ENCODE peak calls at places on chromosomes 6 and 20, in four cellular contexts. One of them, this sample, is unnamed.

GRCh38 chr6:52724406-52725121 is 38.7 kb downstream of the GSTA2 start:
- DNase-seq in hepatic stellate cell: peak; percentile 59
- DNase-seq in GM13977: peak; percentile 69
- DNase-seq in HuH-7.5: peak; percentile 28
- DNase-seq in this sample: peak; percentile 78

GRCh38 chr20:21100590-21101452 is 5.3 kb downstream of the LINC00237 start:
- DNase-seq in hepatic stellate cell: no peak
- DNase-seq in GM13977: peak; percentile 39
- DNase-seq in HuH-7.5: no peak
- DNase-seq in this sample: peak; percentile 33

GRCh38 chr20:2005359-2005758 is 11.5 kb upstream of the PDYN start:
- DNase-seq in hepatic stellate cell: no peak
- DNase-seq in GM13977: no peak
- DNase-seq in HuH-7.5: no peak
- DNase-seq in this sample: no peak

GRCh38 chr6:160634706-160635105 is 29.4 kb downstream of the LPA start:
- DNase-seq in hepatic stellate cell: no peak
- DNase-seq in GM13977: peak; percentile 31
- DNase-seq in HuH-7.5: no peak
- DNase-seq in this sample: peak; percentile 9

GRCh38 chr6:143337201-143337949 is 113.1 kb downstream of the ADAT2 start:
- DNase-seq in hepatic stellate cell: no peak
- DNase-seq in GM13977: no peak
- DNase-seq in HuH-7.5: peak; percentile 32
- DNase-seq in this sample: peak; percentile 12

GRCh38 chr6:146269482-146269881 is 240.6 kb downstream of the GRM1 start:
- DNase-seq in hepatic stellate cell: no peak
- DNase-seq in GM13977: no peak
- DNase-seq in HuH-7.5: no peak
- DNase-seq in this sample: no peak

GRCh38 chr6:8831366-8832152 is 396.2 kb upstream of the SLC35B3 start:
- DNase-seq in hepatic stellate cell: no peak
- DNase-seq in GM13977: no peak
- DNase-seq in HuH-7.5: no peak
- DNase-seq in this sample: no peak

GRCh38 chr20:61205769-61206168 is 46.3 kb upstream of the CDH4 start:
- DNase-seq in hepatic stellate cell: no peak
- DNase-seq in GM13977: no peak
- DNase-seq in HuH-7.5: no peak
- DNase-seq in this sample: no peak

GRCh38 chr6:39915866-39916265 is 18.4 kb downstream of the MOCS1 start:
- DNase-seq in hepatic stellate cell: no peak
- DNase-seq in GM13977: no peak
- DNase-seq in HuH-7.5: no peak
- DNase-seq in this sample: no peak

GRCh38 chr6:105900120-105900937 is 185.8 kb upstream of the PRDM1 start:
- DNase-seq in hepatic stellate cell: peak; percentile 14
- DNase-seq in GM13977: no peak
- DNase-seq in HuH-7.5: no peak
- DNase-seq in this sample: no peak

GRCh38 chr6:29589423-29590048 is 4.6 kb downstream of the OR2H2 start:
- DNase-seq in hepatic stellate cell: peak; percentile 36
- DNase-seq in GM13977: peak; percentile 64
- DNase-seq in HuH-7.5: peak; percentile 18
- DNase-seq in this sample: peak; percentile 58

GRCh38 chr20:41408986-41409385 is 42.4 kb upstream of the EMILIN3 start:
- DNase-seq in hepatic stellate cell: no peak
- DNase-seq in GM13977: no peak
- DNase-seq in HuH-7.5: no peak
- DNase-seq in this sample: no peak

GRCh38 chr20:58692579-58693225 is at the start of gene NPEPL1:
- DNase-seq in hepatic stellate cell: peak; percentile 89
- DNase-seq in GM13977: peak; percentile 97
- DNase-seq in HuH-7.5: peak; percentile 98
- DNase-seq in this sample: peak; percentile 95

GRCh38 chr6:15332441-15332840 is 86.6 kb downstream of the JARID2 start:
- DNase-seq in hepatic stellate cell: no peak
- DNase-seq in GM13977: no peak
- DNase-seq in HuH-7.5: no peak
- DNase-seq in this sample: no peak

GRCh38 chr6:44182911-44183390 is 24.3 kb downstream of the CAPN11 start:
- DNase-seq in hepatic stellate cell: no peak
- DNase-seq in GM13977: no peak
- DNase-seq in HuH-7.5: no peak
- DNase-seq in this sample: no peak

GRCh38 chr20:7359739-7360138 is 580.5 kb downstream of the HAO1 start:
- DNase-seq in hepatic stellate cell: no peak
- DNase-seq in GM13977: no peak
- DNase-seq in HuH-7.5: no peak
- DNase-seq in this sample: no peak

GRCh38 chr20:49268600-49269365 is 9.1 kb downstream of the ZNFX1 start:
- DNase-seq in hepatic stellate cell: no peak
- DNase-seq in GM13977: no peak
- DNase-seq in HuH-7.5: no peak
- DNase-seq in this sample: no peak

GRCh38 chr6:143621876-143622605 is 55.7 kb upstream of the PHACTR2 start:
- DNase-seq in hepatic stellate cell: no peak
- DNase-seq in GM13977: no peak
- DNase-seq in HuH-7.5: no peak
- DNase-seq in this sample: no peak

GRCh38 chr6:133724726-133725125 is 164.2 kb upstream of the TCF21 start:
- DNase-seq in hepatic stellate cell: no peak
- DNase-seq in GM13977: no peak
- DNase-seq in HuH-7.5: no peak
- DNase-seq in this sample: no peak

GRCh38 chr6:163645560-163645959 is 231.0 kb downstream of the QKI start:
- DNase-seq in hepatic stellate cell: no peak
- DNase-seq in GM13977: peak; percentile 52
- DNase-seq in HuH-7.5: no peak
- DNase-seq in this sample: peak; percentile 48

GRCh38 chr6:150865406-150866146 is at the start of gene MTHFD1L:
- DNase-seq in hepatic stellate cell: peak; percentile 90
- DNase-seq in GM13977: peak; percentile 88
- DNase-seq in HuH-7.5: peak; percentile 88
- DNase-seq in this sample: peak; percentile 89

GRCh38 chr6:113994934-113995342 is 24.0 kb upstream of the HDAC2 start:
- DNase-seq in hepatic stellate cell: peak; percentile 67
- DNase-seq in GM13977: peak; percentile 33
- DNase-seq in HuH-7.5: peak; percentile 46
- DNase-seq in this sample: peak; percentile 35

GRCh38 chr6:97702226-97702625 is 419.2 kb upstream of the MMS22L start:
- DNase-seq in hepatic stellate cell: no peak
- DNase-seq in GM13977: no peak
- DNase-seq in HuH-7.5: no peak
- DNase-seq in this sample: no peak

GRCh38 chr6:35015476-35015875 is 125.7 kb downstream of the TCP11 start:
- DNase-seq in hepatic stellate cell: no peak
- DNase-seq in GM13977: no peak
- DNase-seq in HuH-7.5: no peak
- DNase-seq in this sample: no peak

GRCh38 chr6:17093692-17094091 is 8.2 kb upstream of the STMND1 start:
- DNase-seq in hepatic stellate cell: no peak
- DNase-seq in GM13977: no peak
- DNase-seq in HuH-7.5: no peak
- DNase-seq in this sample: no peak